ENCODE peak calls at places on chromosomes 5 and 9, in five cellular contexts. V is GM20000, I is thoracic aorta, J is AG09309, R is esophagus muscularis mucosa. X is an unnamed sample.

GRCh38 chr9:27496134-27496504 is 28.0 kb upstream of the IFNK start:
- DNase-seq in V (no peak), I (no peak), J (no peak), R (no peak), X (no peak)

GRCh38 chr5:149584106-149584505 is 2.8 kb downstream of the ARHGEF37 start:
- DNase-seq in V (no peak), I (no peak), J (no peak), R (no peak), X (no peak)

GRCh38 chr5:58680503-58680902 is 97.6 kb downstream of the RAB3C start:
- DNase-seq in V (no peak), I (no peak), J (no peak), R (no peak), X (no peak)

GRCh38 chr5:96427823-96428222 is 5.2 kb downstream of the PCSK1 start:
- DNase-seq in V (no peak), I (no peak), J (no peak), R (no peak), X (peak)

GRCh38 chr5:134125195-134126015 is 10.9 kb downstream of the TCF7 start:
- DNase-seq in V (no peak), I (peak), J (peak), R (no peak), X (peak)

GRCh38 chr9:133428579-133429215 is 6.5 kb downstream of the ADAMTS13 start:
- DNase-seq in V (peak), I (no peak), J (no peak), R (no peak), X (no peak)

GRCh38 chr5:37838152-37838932 is 1.5 kb downstream of the GDNF start:
- DNase-seq in V (peak), I (no peak), J (no peak), R (no peak), X (no peak)

GRCh38 chr9:107373809-107374208 is 90.7 kb downstream of the RAD23B start:
- DNase-seq in V (no peak), I (no peak), J (no peak), R (no peak), X (no peak)

GRCh38 chr5:111075520-111075919 is 4.0 kb downstream of the TSLP start:
- DNase-seq in V (no peak), I (no peak), J (peak), R (no peak), X (no peak)

GRCh38 chr5:168347368-168347767 is 55.9 kb downstream of the WWC1 start:
- DNase-seq in V (no peak), I (no peak), J (no peak), R (no peak), X (no peak)

GRCh38 chr5:140548791-140549190 is 1.3 kb downstream of the EIF4EBP3 start:
- DNase-seq in V (no peak), I (no peak), J (no peak), R (peak), X (no peak)

GRCh38 chr9:87148391-87149237 is 201.3 kb upstream of the GAS1 start:
- DNase-seq in V (no peak), I (peak), J (no peak), R (peak), X (no peak)

GRCh38 chr5:64347308-64347707 is 158.5 kb upstream of the RGS7BP start:
- DNase-seq in V (no peak), I (no peak), J (no peak), R (no peak), X (no peak)

GRCh38 chr5:2562036-2562435 is 189.4 kb downstream of the IRX2 start:
- DNase-seq in V (no peak), I (no peak), J (no peak), R (peak), X (no peak)

GRCh38 chr5:127754259-127754658 is 51.1 kb downstream of the CCDC192 start:
- DNase-seq in V (no peak), I (no peak), J (no peak), R (no peak), X (no peak)

GRCh38 chr9:84357235-84357634 is 16.7 kb upstream of the SLC28A3 start:
- DNase-seq in V (no peak), I (no peak), J (no peak), R (no peak), X (no peak)

GRCh38 chr5:125274938-125275759 is 528.7 kb upstream of the ZNF608 start:
- DNase-seq in V (no peak), I (no peak), J (no peak), R (no peak), X (no peak)

GRCh38 chr5:112738180-112738560 is 485 bp downstream of the APC start:
- DNase-seq in V (no peak), I (no peak), J (no peak), R (no peak), X (peak)

GRCh38 chr9:87548159-87548558 is 50.5 kb downstream of the DAPK1 start:
- DNase-seq in V (no peak), I (no peak), J (no peak), R (peak), X (no peak)

GRCh38 chr9:122904466-122904822 is 715 bp downstream of the RC3H2 start:
- DNase-seq in V (peak), I (no peak), J (no peak), R (no peak), X (peak)

GRCh38 chr5:76637490-76637889 is 14.3 kb upstream of the F2RL2 start:
- DNase-seq in V (no peak), I (no peak), J (no peak), R (no peak), X (no peak)

GRCh38 chr5:96342581-96342980 is 90.5 kb downstream of the PCSK1 start:
- DNase-seq in V (no peak), I (no peak), J (peak), R (no peak), X (no peak)

GRCh38 chr5:59829389-59829788 is 64.1 kb downstream of the PDE4D start:
- DNase-seq in V (no peak), I (no peak), J (peak), R (no peak), X (no peak)

GRCh38 chr5:78566747-78567449 is 81.7 kb downstream of the LHFPL2 start:
- DNase-seq in V (no peak), I (no peak), J (no peak), R (peak), X (no peak)

DNA sequence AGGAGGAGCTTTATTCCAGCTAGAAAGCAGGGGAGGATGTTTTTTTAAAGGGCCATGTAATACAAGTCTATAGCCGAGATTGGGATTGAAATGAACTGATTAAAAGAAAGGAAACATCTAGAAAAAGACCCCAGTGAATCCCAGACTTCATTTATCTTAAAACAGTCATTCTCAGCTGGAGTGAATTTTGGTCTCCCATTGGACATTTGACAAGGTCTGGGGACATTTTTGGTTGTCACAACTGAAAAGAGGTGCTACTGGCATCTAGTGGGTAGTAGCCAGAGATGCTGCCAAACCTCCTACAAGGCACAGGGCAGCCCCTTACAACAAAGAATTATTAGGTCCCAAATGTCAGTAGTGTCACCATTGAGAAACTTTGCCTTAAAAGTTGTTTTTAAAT is 16.3 kb upstream of the SPINK4 start:
- DNase-seq in V (no peak), I (no peak), J (no peak), R (no peak), X (no peak)
- TF ChIP-seq CTCF in V (no peak), I (no peak), J (peak), R (no peak), X (no peak)

DNA sequence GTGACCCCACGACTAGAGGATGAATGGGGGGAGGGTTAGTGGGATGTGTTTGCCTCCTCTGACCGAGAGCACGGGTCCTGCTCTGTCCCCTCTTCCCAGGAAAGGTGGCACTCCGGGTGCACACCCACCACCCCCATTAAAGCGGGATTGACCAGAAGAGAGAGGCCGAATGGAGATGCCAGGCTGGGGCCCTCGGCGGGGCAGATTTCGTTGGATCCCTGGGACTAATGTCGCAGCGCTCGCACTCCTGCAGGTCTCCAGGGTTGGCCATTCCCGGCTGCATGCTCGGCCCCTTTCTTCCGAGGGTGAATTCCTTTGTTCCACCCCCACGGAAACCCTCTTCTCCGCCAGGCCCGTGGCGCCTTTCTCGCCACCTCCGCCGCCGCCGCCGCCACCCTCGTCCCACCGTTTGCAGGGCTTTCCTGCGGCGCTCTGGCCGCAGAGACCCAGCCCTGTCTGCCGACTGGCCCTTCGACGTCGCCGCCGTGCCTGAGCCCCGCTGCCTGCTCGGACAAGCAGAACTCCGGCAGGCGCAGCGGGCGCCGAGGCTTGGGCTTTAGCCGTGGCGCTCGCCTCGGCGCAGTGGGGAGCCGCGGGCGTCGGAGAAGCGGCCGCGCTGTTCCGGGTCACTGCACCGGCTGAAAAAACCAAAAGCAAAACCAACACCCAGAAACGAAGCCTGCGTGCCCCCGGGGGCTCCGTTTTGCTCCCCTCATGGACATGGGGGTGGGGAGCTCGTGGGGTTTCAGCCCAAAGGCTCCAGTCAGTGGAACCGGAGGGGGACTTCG is 11.8 kb downstream of the LMX1B start:
- DNase-seq in V (no peak), I (no peak), J (no peak), R (no peak), X (no peak)
- TF ChIP-seq CTCF in V (no peak), I (no peak), J (no peak), R (no peak), X (no peak)

DNA sequence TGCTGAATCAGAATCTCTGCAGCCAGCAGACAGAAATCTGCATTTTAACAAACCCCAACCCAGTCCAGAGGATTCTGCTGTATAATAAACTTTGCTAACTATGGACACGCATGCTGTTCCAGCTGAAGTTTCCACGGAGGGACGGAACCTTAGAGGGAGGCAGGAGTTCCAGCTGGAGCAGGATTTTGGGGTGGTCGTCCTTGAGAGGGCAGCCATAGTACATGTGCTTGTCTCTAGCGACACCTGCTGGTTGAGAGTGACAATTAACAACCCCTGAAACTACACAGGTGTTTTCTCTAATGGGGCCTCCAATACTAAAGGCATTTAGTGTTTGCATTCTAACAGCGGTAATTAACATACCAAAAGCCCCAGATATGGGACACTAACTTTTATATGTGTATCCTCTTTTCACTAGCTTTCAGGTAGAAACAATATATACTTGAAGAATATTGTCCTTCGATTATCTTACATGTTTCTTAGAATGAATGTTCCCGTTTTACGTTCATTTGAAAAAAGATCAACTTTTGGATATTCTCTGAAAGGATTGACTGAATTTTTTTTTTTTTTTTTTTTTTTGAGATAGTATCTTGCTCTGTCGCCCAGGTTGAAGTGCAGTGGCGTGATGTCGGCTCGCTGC is 32.4 kb upstream of the FSD1L start:
- DNase-seq in V (peak), I (no peak), J (no peak), R (no peak), X (peak)
- TF ChIP-seq CTCF in V (peak), I (peak), J (peak), R (peak), X (peak)

DNA sequence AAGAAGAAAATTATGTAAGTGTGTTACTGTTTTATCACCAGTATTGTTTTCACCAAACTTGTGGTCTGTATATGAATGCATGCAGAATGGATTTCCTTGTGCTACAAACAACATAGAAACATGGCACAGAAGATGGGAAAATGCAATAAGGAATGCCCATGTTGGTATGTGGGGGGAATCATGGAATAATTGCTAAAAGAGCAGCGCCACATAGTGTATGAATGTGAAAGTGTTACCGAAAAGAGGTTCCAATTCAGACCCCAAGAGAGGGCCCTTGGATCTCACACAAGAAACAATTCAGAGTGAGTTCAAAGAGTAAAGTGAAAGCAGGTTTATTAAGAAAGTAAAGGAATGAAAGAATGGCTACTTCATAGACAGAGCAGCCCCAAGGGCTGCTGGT is 26.4 kb upstream of the TYRP1 start:
- DNase-seq in V (no peak), I (no peak), J (no peak), R (no peak), X (no peak)
- TF ChIP-seq CTCF in V (no peak), I (no peak), J (peak), R (no peak), X (no peak)

DNA sequence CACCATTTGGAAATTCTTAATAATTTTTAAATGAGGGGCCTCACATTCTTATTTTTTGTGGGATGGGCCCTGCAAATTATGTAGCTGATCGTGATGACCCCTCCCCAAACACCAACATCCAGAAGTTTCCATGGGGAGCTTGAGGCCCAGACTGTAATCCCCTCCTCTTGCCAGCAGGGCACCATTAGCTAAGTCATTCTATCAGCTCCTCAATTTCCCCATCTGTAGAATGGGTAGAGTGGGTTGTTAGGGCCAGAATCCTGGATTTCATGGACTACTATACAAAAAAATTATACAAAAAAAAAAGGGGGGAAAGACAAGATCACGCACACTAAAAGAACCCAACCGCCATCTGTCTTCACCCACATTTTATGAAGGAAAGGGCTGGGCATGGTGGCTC is 38.4 kb downstream of the SHB start:
- DNase-seq in V (no peak), I (no peak), J (no peak), R (no peak), X (peak)
- TF ChIP-seq CTCF in V (no peak), I (peak), J (no peak), R (no peak), X (peak)

GRCh38 chr9:34863426-34863825 is 94.7 kb upstream of the PHF24 start:
- DNase-seq in V (no peak), I (no peak), J (no peak), R (no peak), X (no peak)

GRCh38 chr9:34866614-34867013 is 91.5 kb upstream of the PHF24 start:
- DNase-seq in V (no peak), I (no peak), J (no peak), R (no peak), X (no peak)

DNA sequence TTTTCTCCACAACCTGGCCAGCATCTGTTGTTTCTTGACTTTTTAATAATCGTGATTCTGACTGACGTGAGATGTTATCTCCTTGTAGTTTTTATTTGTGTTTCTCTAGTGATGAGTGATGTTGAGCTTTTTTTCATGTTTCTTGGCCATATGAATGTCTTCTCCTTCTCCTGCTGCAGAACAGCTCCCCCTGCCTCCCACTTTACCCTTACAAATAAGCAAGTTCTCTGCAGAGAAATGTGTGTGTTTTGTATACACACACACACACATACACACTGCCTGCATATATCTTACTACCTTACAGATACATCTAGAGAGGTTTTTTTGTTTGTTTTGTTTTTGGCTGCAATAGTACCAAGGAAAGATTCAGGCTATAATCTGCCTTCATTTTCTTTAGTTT is 88.7 kb upstream of the PHF24 start:
- DNase-seq in V (no peak), I (no peak), J (no peak), R (peak), X (peak)
- TF ChIP-seq CTCF in V (no peak), I (no peak), J (peak), R (no peak), X (no peak)

DNA sequence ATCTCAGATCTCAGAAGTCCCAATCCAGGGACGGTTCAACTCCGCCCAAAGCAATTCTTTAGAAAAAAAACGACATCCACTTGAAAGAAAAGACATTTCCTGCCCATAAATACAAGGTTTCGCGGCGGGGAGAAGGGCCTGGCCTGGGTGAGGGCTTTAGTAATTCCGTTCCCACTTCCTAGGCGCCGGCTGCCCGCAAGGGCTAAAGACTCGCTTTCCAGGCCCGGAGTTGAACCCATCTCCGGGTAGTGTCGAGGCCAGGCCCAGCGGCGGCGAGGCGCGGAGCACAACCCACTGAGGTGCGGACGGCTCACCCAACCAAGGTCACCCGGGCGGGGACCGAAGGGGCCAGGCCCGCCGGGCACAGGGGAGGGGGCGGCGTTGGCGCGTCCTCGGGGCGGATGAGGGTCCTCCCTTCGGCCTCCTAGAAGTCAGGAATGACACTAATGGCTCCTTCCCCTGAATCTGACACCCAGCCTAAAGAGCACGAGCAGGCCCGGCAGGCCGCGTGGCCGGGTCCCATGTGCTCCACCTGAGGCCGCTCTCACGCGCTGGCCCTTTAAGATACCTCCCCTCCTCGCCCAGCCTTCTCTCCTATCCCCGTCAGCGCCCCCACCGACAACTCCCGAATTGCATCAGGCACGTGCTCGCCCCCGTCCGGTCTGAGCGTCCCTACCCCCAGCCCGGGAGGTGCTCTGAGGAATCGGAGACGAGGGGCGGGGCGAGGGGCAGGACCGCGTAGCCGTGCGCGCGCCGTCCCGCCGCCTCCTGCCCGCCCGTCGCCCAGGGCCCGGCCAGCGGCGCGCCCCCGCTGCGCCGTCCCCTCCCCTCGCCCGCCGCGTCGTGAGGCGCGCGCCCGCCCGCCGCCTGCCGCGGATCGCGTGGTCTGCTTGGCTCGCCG is 467 bp upstream of the LARP1 start:
- DNase-seq in V (peak), I (peak), J (peak), R (peak), X (peak)
- TF ChIP-seq CTCF in V (peak), I (peak), J (peak), R (peak), X (peak)

X was measured in activated CD8-positive, alpha-beta T cell treated with anti-CD3 and anti-CD28 coated beads for 36 hours.